ENCODE peak calls at places on chromosomes 1 and 21, in six cellular contexts. One of them, this sample, is unnamed.

GRCh38 chr1:63782982-63783381 is 9.2 kb downstream of the ROR1 start:
- DNase-seq in body of pancreas: no peak
- DNase-seq in sigmoid colon: no peak
- DNase-seq in K562: no peak
- DNase-seq in ovary: no peak
- DNase-seq in heart left ventricle: no peak
- DNase-seq in this sample: no peak

GRCh38 chr1:208179303-208179702 is 64.9 kb downstream of the PLXNA2 start:
- DNase-seq in body of pancreas: no peak
- DNase-seq in sigmoid colon: no peak
- DNase-seq in K562: peak; percentile 38
- DNase-seq in ovary: peak; percentile 59
- DNase-seq in heart left ventricle: no peak
- DNase-seq in this sample: no peak

GRCh38 chr1:226643167-226643566 is 94.6 kb downstream of the STUM start:
- DNase-seq in body of pancreas: no peak
- DNase-seq in sigmoid colon: peak; percentile 73
- DNase-seq in K562: peak; percentile 88
- DNase-seq in ovary: peak; percentile 53
- DNase-seq in heart left ventricle: peak; percentile 39
- DNase-seq in this sample: no peak

GRCh38 chr21:26818911-26819310 is 26.3 kb downstream of the ADAMTS1 start:
- DNase-seq in body of pancreas: no peak
- DNase-seq in sigmoid colon: no peak
- DNase-seq in K562: no peak
- DNase-seq in ovary: no peak
- DNase-seq in heart left ventricle: no peak
- DNase-seq in this sample: no peak

GRCh38 chr1:242449211-242449610 is 75.3 kb downstream of the PLD5 start:
- DNase-seq in body of pancreas: no peak
- DNase-seq in sigmoid colon: no peak
- DNase-seq in K562: no peak
- DNase-seq in ovary: no peak
- DNase-seq in heart left ventricle: no peak
- DNase-seq in this sample: no peak

GRCh38 chr21:26761174-26761915 is 83.9 kb downstream of the ADAMTS1 start:
- DNase-seq in body of pancreas: no peak
- DNase-seq in sigmoid colon: no peak
- DNase-seq in K562: no peak
- DNase-seq in ovary: no peak
- DNase-seq in heart left ventricle: no peak
- DNase-seq in this sample: no peak

GRCh38 chr1:90591355-90591969 is 125.6 kb downstream of the BARHL2 start:
- DNase-seq in body of pancreas: no peak
- DNase-seq in sigmoid colon: no peak
- DNase-seq in K562: no peak
- DNase-seq in ovary: no peak
- DNase-seq in heart left ventricle: no peak
- DNase-seq in this sample: no peak

GRCh38 chr1:117084231-117084630 is 24.1 kb downstream of the TTF2 start:
- DNase-seq in body of pancreas: no peak
- DNase-seq in sigmoid colon: no peak
- DNase-seq in K562: no peak
- DNase-seq in ovary: no peak
- DNase-seq in heart left ventricle: no peak
- DNase-seq in this sample: no peak

GRCh38 chr1:194102607-194103006 is 916.2 kb upstream of the B3GALT2 start:
- DNase-seq in body of pancreas: no peak
- DNase-seq in sigmoid colon: no peak
- DNase-seq in K562: no peak
- DNase-seq in ovary: no peak
- DNase-seq in heart left ventricle: peak; percentile 26
- DNase-seq in this sample: no peak

GRCh38 chr1:51518033-51518729 is 885 bp downstream of the EPS15 start:
- DNase-seq in body of pancreas: peak; percentile 41
- DNase-seq in sigmoid colon: peak; percentile 68
- DNase-seq in K562: peak; percentile 91
- DNase-seq in ovary: peak; percentile 45
- DNase-seq in heart left ventricle: no peak
- DNase-seq in this sample: no peak

GRCh38 chr1:19606817-19607706 is 37.0 kb upstream of the NBL1 start:
- DNase-seq in body of pancreas: no peak
- DNase-seq in sigmoid colon: no peak
- DNase-seq in K562: no peak
- DNase-seq in ovary: no peak
- DNase-seq in heart left ventricle: no peak
- DNase-seq in this sample: no peak

GRCh38 chr1:29123871-29124365 is at the start of gene TMEM200B:
- DNase-seq in body of pancreas: no peak
- DNase-seq in sigmoid colon: no peak
- DNase-seq in K562: no peak
- DNase-seq in ovary: peak; percentile 76
- DNase-seq in heart left ventricle: no peak
- DNase-seq in this sample: no peak

GRCh38 chr1:29122987-29123870 is 474 bp downstream of the TMEM200B start:
- DNase-seq in body of pancreas: no peak
- DNase-seq in sigmoid colon: peak; percentile 77
- DNase-seq in K562: no peak
- DNase-seq in ovary: peak; percentile 71
- DNase-seq in heart left ventricle: no peak
- DNase-seq in this sample: no peak

GRCh38 chr1:29121516-29121937 is 2.2 kb downstream of the TMEM200B start:
- DNase-seq in body of pancreas: no peak
- DNase-seq in sigmoid colon: no peak
- DNase-seq in K562: no peak
- DNase-seq in ovary: peak; percentile 67
- DNase-seq in heart left ventricle: no peak
- DNase-seq in this sample: no peak

GRCh38 chr1:29121951-29122661 is 1.6 kb downstream of the TMEM200B start:
- DNase-seq in body of pancreas: no peak
- DNase-seq in sigmoid colon: peak; percentile 86
- DNase-seq in K562: no peak
- DNase-seq in ovary: peak; percentile 80
- DNase-seq in heart left ventricle: no peak
- DNase-seq in this sample: no peak

DNA sequence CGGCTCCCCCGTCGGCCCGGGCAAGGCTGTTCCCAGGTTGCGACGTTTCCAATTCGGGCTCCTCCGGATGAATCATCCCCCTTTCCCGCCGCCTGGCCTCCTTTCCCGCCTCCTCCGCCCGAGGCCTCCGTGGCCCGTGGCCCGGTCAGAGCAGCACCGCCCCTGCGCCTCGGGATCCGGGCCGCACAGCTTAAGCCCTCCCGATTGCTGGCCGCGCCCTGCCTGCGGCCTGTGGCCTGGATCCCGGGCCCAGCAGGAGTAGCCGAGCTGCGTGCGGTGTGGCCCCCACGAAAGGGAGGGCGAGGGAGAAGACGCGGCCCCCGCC is 1.1 kb downstream of the TMEM200B start:
- DNase-seq in body of pancreas: peak; percentile 13
- DNase-seq in sigmoid colon: peak; percentile 91
- DNase-seq in K562: no peak
- DNase-seq in ovary: peak; percentile 82
- DNase-seq in heart left ventricle: peak; percentile 82
- DNase-seq in this sample: no peak
- TF ChIP-seq POLR2A in body of pancreas: no peak
- TF ChIP-seq POLR2A in sigmoid colon: no peak
- TF ChIP-seq POLR2A in K562: no peak
- TF ChIP-seq POLR2A in ovary: peak; percentile 69
- TF ChIP-seq POLR2A in heart left ventricle: no peak
- TF ChIP-seq POLR2A in this sample: peak; percentile 57

DNA sequence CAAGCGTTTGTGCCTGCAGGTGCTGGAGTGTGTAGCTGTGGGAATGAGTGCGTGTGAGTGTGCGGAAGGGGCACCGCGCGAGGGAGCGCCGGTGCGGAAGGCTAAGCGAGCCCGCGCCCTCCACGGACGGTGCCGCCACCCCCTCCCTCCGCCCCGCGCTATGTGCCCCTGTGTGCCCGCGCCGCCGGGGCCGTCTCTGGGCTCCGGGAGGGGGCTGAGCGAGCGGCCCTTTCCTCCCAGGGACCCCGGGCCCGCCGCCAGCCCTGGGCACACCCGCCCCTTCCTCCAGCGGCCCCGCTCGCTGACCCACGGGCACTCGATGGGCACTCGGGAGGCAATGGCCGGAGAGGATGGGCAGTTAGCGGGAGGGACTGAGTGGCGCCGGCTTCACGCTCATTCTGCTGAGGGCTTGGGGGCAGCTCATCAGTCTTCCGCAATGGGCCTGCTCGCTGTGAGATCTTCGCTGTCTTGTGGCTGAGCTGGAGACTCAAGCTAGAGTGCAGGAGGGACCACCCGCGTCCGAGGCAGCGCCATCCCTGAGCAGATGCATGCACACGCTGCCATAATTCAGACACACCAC is 8.6 kb upstream of the ADGRB2 start:
- DNase-seq in body of pancreas: no peak
- DNase-seq in sigmoid colon: no peak
- DNase-seq in K562: no peak
- DNase-seq in ovary: no peak
- DNase-seq in heart left ventricle: no peak
- DNase-seq in this sample: no peak
- H3K27me3 ChIP-seq in body of pancreas: peaks cover 19% of the 10 kb centered on the region
- H3K27me3 ChIP-seq in sigmoid colon: peaks cover 58% of the 10 kb centered on the region
- H3K27me3 ChIP-seq in K562: peaks cover 55% of the 10 kb centered on the region
- H3K27me3 ChIP-seq in ovary: no peaks in the 10 kb centered on the region
- H3K27me3 ChIP-seq in heart left ventricle: peaks cover 15% of the 10 kb centered on the region
- H3K27me3 ChIP-seq in this sample: peaks cover 22% of the 10 kb centered on the region

DNA sequence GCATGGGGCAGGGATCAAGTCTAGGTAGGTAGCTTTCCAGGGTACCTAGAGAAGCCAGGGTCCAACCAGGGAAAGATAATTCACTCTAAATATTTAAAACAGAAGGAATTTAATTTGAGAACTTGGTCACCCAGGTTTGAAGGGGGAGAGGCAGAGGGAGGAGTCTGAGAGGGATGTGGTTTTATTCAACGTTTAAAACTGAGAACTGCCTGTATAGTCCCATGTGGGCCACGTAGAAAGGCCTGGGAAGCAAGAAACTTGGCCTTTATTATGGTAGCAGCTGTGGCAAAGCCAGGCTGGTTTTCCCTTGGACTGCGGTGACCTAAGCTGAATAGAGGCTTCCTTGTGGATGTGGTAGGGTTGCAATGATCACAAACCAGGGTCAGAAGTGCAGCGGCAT is 42.0 kb upstream of the DUSP10 start:
- DNase-seq in body of pancreas: no peak
- DNase-seq in sigmoid colon: no peak
- DNase-seq in K562: no peak
- DNase-seq in ovary: no peak
- DNase-seq in heart left ventricle: no peak
- DNase-seq in this sample: no peak
- H3K4me3 ChIP-seq in body of pancreas: no peak overlapping the region
- H3K4me3 ChIP-seq in sigmoid colon: no peak overlapping the region
- H3K4me3 ChIP-seq in K562: no peak overlapping the region
- H3K4me3 ChIP-seq in ovary: no peak overlapping the region
- H3K4me3 ChIP-seq in heart left ventricle: no peak overlapping the region
- H3K4me3 ChIP-seq in this sample: no peak overlapping the region

GRCh38 chr1:34840426-34840825 is 19.1 kb downstream of the SMIM12 start:
- DNase-seq in body of pancreas: no peak
- DNase-seq in sigmoid colon: no peak
- DNase-seq in K562: no peak
- DNase-seq in ovary: no peak
- DNase-seq in heart left ventricle: no peak
- DNase-seq in this sample: no peak

GRCh38 chr1:34843392-34844251 is 15.9 kb downstream of the SMIM12 start:
- DNase-seq in body of pancreas: no peak
- DNase-seq in sigmoid colon: no peak
- DNase-seq in K562: peak; percentile 89
- DNase-seq in ovary: no peak
- DNase-seq in heart left ventricle: no peak
- DNase-seq in this sample: no peak

GRCh38 chr1:34844252-34844634 is 15.3 kb downstream of the SMIM12 start:
- DNase-seq in body of pancreas: no peak
- DNase-seq in sigmoid colon: no peak
- DNase-seq in K562: peak; percentile 60
- DNase-seq in ovary: no peak
- DNase-seq in heart left ventricle: no peak
- DNase-seq in this sample: no peak

GRCh38 chr1:34845131-34845901 is 14.2 kb downstream of the SMIM12 start:
- DNase-seq in body of pancreas: no peak
- DNase-seq in sigmoid colon: peak; percentile 28
- DNase-seq in K562: peak; percentile 90
- DNase-seq in ovary: no peak
- DNase-seq in heart left ventricle: no peak
- DNase-seq in this sample: no peak

DNA sequence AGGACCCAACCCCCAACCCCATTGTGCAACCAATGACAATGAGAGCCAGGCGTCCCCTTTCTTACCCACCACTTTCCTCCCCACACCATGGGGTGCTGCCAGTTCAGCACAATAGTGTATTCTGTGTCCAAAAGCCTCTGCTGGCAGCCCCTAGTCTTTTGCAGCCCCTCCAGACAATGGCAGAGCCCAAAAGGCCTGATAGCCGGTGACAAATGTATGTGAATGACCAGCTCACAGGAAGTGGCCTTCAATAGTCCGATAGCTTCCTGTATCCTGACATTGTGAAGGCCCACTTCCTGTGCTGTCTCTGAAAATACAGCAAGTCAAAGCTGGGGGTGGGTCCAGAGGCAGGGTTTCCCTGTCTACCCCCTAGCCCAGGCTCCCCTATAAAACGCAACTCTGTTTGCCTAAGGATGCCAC is 16.6 kb downstream of the SMIM12 start:
- DNase-seq in body of pancreas: no peak
- DNase-seq in sigmoid colon: no peak
- DNase-seq in K562: peak; percentile 40
- DNase-seq in ovary: no peak
- DNase-seq in heart left ventricle: no peak
- DNase-seq in this sample: no peak
- TF ChIP-seq POLR2A in body of pancreas: no peak
- TF ChIP-seq POLR2A in sigmoid colon: no peak
- TF ChIP-seq POLR2A in K562: no peak
- TF ChIP-seq POLR2A in ovary: no peak
- TF ChIP-seq POLR2A in heart left ventricle: no peak
- TF ChIP-seq POLR2A in this sample: no peak

DNA sequence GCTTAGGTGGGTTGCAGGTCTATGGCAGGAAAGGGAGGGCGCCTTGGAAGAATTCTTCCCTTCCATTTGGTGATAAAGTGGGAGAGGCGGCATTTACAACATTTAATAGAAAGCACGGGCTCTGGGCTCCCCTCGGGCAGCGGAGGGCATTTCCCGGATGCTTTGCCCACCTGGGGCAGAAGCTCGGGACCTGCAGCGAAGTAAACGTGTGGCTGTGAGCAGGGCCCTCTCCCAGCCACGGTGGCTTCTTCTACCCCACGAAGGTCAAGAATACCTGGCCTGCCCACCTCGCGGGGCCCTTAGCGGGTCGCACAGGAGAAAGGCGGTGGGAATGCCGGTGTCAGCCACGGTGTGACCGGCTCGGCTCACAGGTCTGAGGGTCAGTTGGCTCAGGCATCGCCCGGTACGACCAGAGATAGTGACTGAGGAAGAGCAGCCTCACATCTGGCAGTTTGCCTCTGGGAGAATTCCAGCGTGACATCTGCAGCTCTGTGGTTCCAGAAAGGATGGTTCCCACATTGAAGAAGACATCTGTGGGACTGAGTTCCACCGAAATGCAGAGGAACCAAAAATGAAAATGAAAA is 621 bp upstream of the F3 start:
- DNase-seq in body of pancreas: peak; percentile 52
- DNase-seq in sigmoid colon: peak; percentile 88
- DNase-seq in K562: no peak
- DNase-seq in ovary: peak; percentile 67
- DNase-seq in heart left ventricle: peak; percentile 77
- DNase-seq in this sample: no peak
- H3K27me3 ChIP-seq in body of pancreas: no peaks in the 10 kb centered on the region
- H3K27me3 ChIP-seq in sigmoid colon: no peaks in the 10 kb centered on the region
- H3K27me3 ChIP-seq in K562: peaks cover 42% of the 10 kb centered on the region
- H3K27me3 ChIP-seq in ovary: no peaks in the 10 kb centered on the region
- H3K27me3 ChIP-seq in heart left ventricle: no peaks in the 10 kb centered on the region
- H3K27me3 ChIP-seq in this sample: no peaks in the 10 kb centered on the region

This sample was measured in esophagus squamous epithelium.